ENCODE peak calls at places on chromosome 22, in six cellular contexts. One of them, this sample, is unnamed.

GRCh38 chr22:30285846-30286200 is 3.5 kb downstream of the CASTOR1 start:
- DNase-seq in brain microvascular endothelial cell: no peak
- DNase-seq in HCT116: no peak
- DNase-seq in osteocyte: no peak
- DNase-seq in cardiac muscle cell: no peak
- DNase-seq in mesothelial cell of epicardium: no peak
- DNase-seq in this sample: no peak

GRCh38 chr22:35258144-35258988 is 1.1 kb downstream of the HMGXB4 start:
- DNase-seq in brain microvascular endothelial cell: no peak
- DNase-seq in HCT116: no peak
- DNase-seq in osteocyte: no peak
- DNase-seq in cardiac muscle cell: peak
- DNase-seq in mesothelial cell of epicardium: no peak
- DNase-seq in this sample: no peak

GRCh38 chr22:43174941-43175531 is 11.9 kb downstream of the TTLL12 start:
- DNase-seq in brain microvascular endothelial cell: no peak
- DNase-seq in HCT116: no peak
- DNase-seq in osteocyte: no peak
- DNase-seq in cardiac muscle cell: no peak
- DNase-seq in mesothelial cell of epicardium: no peak
- DNase-seq in this sample: no peak

GRCh38 chr22:31943206-31943975 is 944 bp upstream of the YWHAH start:
- DNase-seq in brain microvascular endothelial cell: no peak
- DNase-seq in HCT116: no peak
- DNase-seq in osteocyte: no peak
- DNase-seq in cardiac muscle cell: no peak
- DNase-seq in mesothelial cell of epicardium: no peak
- DNase-seq in this sample: no peak

GRCh38 chr22:50525991-50526848 is 822 bp upstream of the SCO2 start:
- DNase-seq in brain microvascular endothelial cell: peak
- DNase-seq in HCT116: no peak
- DNase-seq in osteocyte: peak
- DNase-seq in cardiac muscle cell: peak
- DNase-seq in mesothelial cell of epicardium: peak
- DNase-seq in this sample: peak

GRCh38 chr22:19921544-19922081 is 20.0 kb upstream of the COMT start:
- DNase-seq in brain microvascular endothelial cell: no peak
- DNase-seq in HCT116: no peak
- DNase-seq in osteocyte: no peak
- DNase-seq in cardiac muscle cell: no peak
- DNase-seq in mesothelial cell of epicardium: no peak
- DNase-seq in this sample: peak

GRCh38 chr22:20141186-20142077 is 9.4 kb downstream of the CCDC188 start:
- DNase-seq in brain microvascular endothelial cell: peak
- DNase-seq in HCT116: no peak
- DNase-seq in osteocyte: no peak
- DNase-seq in cardiac muscle cell: no peak
- DNase-seq in mesothelial cell of epicardium: no peak
- DNase-seq in this sample: no peak

GRCh38 chr22:29811377-29811776 is 26.7 kb downstream of the ASCC2 start:
- DNase-seq in brain microvascular endothelial cell: no peak
- DNase-seq in HCT116: no peak
- DNase-seq in osteocyte: no peak
- DNase-seq in cardiac muscle cell: no peak
- DNase-seq in mesothelial cell of epicardium: no peak
- DNase-seq in this sample: no peak

GRCh38 chr22:44448271-44448780 is 49.7 kb downstream of the RTL6 start:
- DNase-seq in brain microvascular endothelial cell: peak
- DNase-seq in HCT116: no peak
- DNase-seq in osteocyte: peak
- DNase-seq in cardiac muscle cell: no peak
- DNase-seq in mesothelial cell of epicardium: no peak
- DNase-seq in this sample: no peak

GRCh38 chr22:43188829-43189545 is 2.1 kb upstream of the TTLL12 start:
- DNase-seq in brain microvascular endothelial cell: no peak
- DNase-seq in HCT116: no peak
- DNase-seq in osteocyte: no peak
- DNase-seq in cardiac muscle cell: no peak
- DNase-seq in mesothelial cell of epicardium: no peak
- DNase-seq in this sample: no peak

GRCh38 chr22:28260619-28261018 is 341.6 kb upstream of the PITPNB start:
- DNase-seq in brain microvascular endothelial cell: no peak
- DNase-seq in HCT116: no peak
- DNase-seq in osteocyte: no peak
- DNase-seq in cardiac muscle cell: no peak
- DNase-seq in mesothelial cell of epicardium: no peak
- DNase-seq in this sample: no peak

GRCh38 chr22:48744283-48744641 is 1083.4 kb downstream of the BRD1 start:
- DNase-seq in brain microvascular endothelial cell: no peak
- DNase-seq in HCT116: no peak
- DNase-seq in osteocyte: peak
- DNase-seq in cardiac muscle cell: no peak
- DNase-seq in mesothelial cell of epicardium: no peak
- DNase-seq in this sample: no peak

GRCh38 chr22:22527312-22527711 is 7.2 kb upstream of the ZNF280A start:
- DNase-seq in brain microvascular endothelial cell: no peak
- DNase-seq in HCT116: no peak
- DNase-seq in osteocyte: no peak
- DNase-seq in cardiac muscle cell: no peak
- DNase-seq in mesothelial cell of epicardium: no peak
- DNase-seq in this sample: no peak

GRCh38 chr22:35516723-35517122 is 23.9 kb upstream of the RASD2 start:
- DNase-seq in brain microvascular endothelial cell: no peak
- DNase-seq in HCT116: no peak
- DNase-seq in osteocyte: no peak
- DNase-seq in cardiac muscle cell: no peak
- DNase-seq in mesothelial cell of epicardium: no peak
- DNase-seq in this sample: no peak

DNA sequence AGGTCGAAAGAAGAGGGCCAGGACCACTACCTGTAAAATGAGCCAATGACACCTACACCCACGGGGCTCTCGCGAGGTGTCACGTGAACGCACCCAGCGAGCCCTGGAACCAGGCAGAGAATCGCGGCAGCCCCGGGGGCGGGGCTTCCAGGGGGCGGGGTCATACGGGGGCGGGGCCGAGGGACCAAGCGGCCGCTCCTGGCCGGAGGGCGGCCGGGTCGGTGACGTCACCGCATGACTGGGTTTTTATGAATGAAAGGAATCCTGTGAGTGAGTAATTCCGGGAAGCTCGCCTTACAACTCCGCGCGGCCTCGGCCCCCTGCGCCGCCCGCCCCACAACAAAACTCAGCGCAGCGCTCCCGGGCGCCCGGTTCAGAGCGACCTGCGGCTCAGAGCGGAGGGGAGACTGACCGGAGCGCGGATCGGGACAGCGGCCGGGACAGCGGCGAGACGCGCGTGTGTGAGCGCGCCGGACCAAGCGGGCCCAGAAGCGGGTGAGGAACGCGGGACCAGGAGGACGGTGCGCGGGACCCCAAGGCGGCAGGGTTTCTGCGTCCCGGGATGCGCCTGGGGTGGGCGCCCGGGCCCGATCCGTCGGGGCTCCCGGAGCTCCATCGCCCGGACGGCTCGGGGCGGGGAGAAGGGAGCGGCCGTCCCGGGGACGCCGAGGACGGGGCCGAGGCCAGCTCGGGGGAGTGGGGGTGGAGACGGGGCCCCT is at the start of gene MAFF:
- DNase-seq in brain microvascular endothelial cell: peak
- DNase-seq in HCT116: peak
- DNase-seq in osteocyte: peak
- DNase-seq in cardiac muscle cell: peak
- DNase-seq in mesothelial cell of epicardium: peak
- DNase-seq in this sample: peak
- TF ChIP-seq CTCF in brain microvascular endothelial cell: no peak
- TF ChIP-seq CTCF in HCT116: no peak
- TF ChIP-seq CTCF in osteocyte: no peak
- TF ChIP-seq CTCF in cardiac muscle cell: no peak
- TF ChIP-seq CTCF in mesothelial cell of epicardium: no peak
- TF ChIP-seq CTCF in this sample: no peak

DNA sequence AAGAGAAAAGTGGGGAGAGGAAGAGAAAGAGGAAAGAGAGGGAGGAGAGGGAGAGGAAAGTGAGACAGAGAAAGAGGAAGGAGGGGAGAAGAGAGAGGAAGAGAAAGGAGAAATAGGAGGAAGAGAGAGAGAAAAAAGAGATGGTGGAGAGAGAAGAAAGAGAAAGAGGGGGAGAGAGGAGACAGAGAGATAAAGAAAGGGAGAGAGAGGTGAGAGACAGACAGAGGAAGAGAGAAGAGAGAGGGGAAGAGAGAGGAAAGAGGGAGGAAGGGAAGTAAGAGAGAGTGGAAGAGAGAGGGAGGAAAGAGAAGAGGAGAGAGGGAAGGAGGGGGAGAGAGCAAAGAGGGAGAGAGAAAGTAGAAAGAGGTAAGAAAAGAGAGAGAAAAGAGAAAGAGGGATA is 9.4 kb upstream of the SEZ6L start:
- DNase-seq in brain microvascular endothelial cell: no peak
- DNase-seq in HCT116: no peak
- DNase-seq in osteocyte: no peak
- DNase-seq in cardiac muscle cell: no peak
- DNase-seq in mesothelial cell of epicardium: no peak
- DNase-seq in this sample: no peak
- TF ChIP-seq CTCF in brain microvascular endothelial cell: no peak
- TF ChIP-seq CTCF in HCT116: no peak
- TF ChIP-seq CTCF in osteocyte: no peak
- TF ChIP-seq CTCF in cardiac muscle cell: no peak
- TF ChIP-seq CTCF in mesothelial cell of epicardium: no peak
- TF ChIP-seq CTCF in this sample: no peak

GRCh38 chr22:25941365-25941960 is 199.5 kb downstream of the MYO18B start:
- DNase-seq in brain microvascular endothelial cell: no peak
- DNase-seq in HCT116: no peak
- DNase-seq in osteocyte: no peak
- DNase-seq in cardiac muscle cell: no peak
- DNase-seq in mesothelial cell of epicardium: no peak
- DNase-seq in this sample: no peak

GRCh38 chr22:25942989-25943411 is 201.0 kb downstream of the MYO18B start:
- DNase-seq in brain microvascular endothelial cell: no peak
- DNase-seq in HCT116: no peak
- DNase-seq in osteocyte: no peak
- DNase-seq in cardiac muscle cell: no peak
- DNase-seq in mesothelial cell of epicardium: no peak
- DNase-seq in this sample: no peak

GRCh38 chr22:25939384-25939783 is 197.4 kb downstream of the MYO18B start:
- DNase-seq in brain microvascular endothelial cell: no peak
- DNase-seq in HCT116: no peak
- DNase-seq in osteocyte: no peak
- DNase-seq in cardiac muscle cell: no peak
- DNase-seq in mesothelial cell of epicardium: no peak
- DNase-seq in this sample: no peak

GRCh38 chr22:25942126-25942988 is 200.4 kb downstream of the MYO18B start:
- DNase-seq in brain microvascular endothelial cell: no peak
- DNase-seq in HCT116: no peak
- DNase-seq in osteocyte: no peak
- DNase-seq in cardiac muscle cell: no peak
- DNase-seq in mesothelial cell of epicardium: no peak
- DNase-seq in this sample: no peak

DNA sequence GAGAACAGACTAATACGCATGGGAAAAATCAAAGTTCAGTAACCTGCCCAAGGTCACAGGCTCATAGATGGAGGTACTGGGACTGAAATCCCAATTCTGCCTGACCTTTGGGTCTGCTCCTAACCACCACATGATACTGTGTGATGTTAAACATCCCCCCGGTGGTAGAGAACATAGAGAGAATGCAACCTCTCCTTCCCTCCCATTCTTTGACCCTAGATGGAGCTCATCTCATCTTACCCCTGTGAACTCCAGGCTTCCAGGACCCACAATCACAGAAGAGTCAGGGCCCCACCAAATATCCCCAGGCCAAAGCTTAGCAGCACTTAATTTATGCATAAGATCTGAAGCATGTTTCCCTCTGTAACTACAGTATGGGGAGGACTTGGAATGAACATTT is 198.5 kb downstream of the MYO18B start:
- DNase-seq in brain microvascular endothelial cell: no peak
- DNase-seq in HCT116: no peak
- DNase-seq in osteocyte: no peak
- DNase-seq in cardiac muscle cell: no peak
- DNase-seq in mesothelial cell of epicardium: no peak
- DNase-seq in this sample: no peak
- TF ChIP-seq CTCF in brain microvascular endothelial cell: no peak
- TF ChIP-seq CTCF in HCT116: no peak
- TF ChIP-seq CTCF in osteocyte: no peak
- TF ChIP-seq CTCF in cardiac muscle cell: no peak
- TF ChIP-seq CTCF in mesothelial cell of epicardium: no peak
- TF ChIP-seq CTCF in this sample: no peak

DNA sequence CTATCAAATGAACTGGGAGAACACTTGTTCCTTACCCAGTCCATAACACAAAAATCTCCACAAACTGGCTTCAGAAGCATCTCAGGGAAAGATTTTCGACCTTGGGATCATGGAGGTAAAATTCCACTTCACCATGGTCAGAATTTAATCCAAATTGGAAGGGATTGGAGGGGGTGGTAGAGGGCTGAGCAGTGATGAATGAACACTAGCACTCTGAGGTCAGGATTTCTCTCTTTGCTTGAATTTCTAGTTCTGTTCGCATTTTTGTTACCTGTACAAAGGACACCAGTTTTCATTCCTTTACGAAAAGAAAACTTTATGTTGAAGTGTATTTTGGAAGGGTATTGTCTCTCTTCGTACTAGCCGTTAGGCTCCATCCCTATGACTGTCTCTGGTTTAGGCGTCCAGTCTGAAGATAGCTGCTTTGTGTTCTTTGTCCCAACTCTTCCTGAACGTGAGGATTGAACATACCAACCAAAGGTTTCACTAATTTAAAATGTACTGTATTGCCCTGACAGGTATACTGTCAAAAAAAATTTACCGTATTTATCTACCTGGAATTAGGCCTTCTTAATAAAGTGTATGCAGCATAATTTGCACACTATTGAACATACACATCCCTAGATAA is 749 bp downstream of the GRAP2 start:
- DNase-seq in brain microvascular endothelial cell: no peak
- DNase-seq in HCT116: no peak
- DNase-seq in osteocyte: no peak
- DNase-seq in cardiac muscle cell: no peak
- DNase-seq in mesothelial cell of epicardium: no peak
- DNase-seq in this sample: no peak
- TF ChIP-seq CTCF in brain microvascular endothelial cell: no peak
- TF ChIP-seq CTCF in HCT116: no peak
- TF ChIP-seq CTCF in osteocyte: no peak
- TF ChIP-seq CTCF in cardiac muscle cell: no peak
- TF ChIP-seq CTCF in mesothelial cell of epicardium: no peak
- TF ChIP-seq CTCF in this sample: no peak

This sample was measured in GM13976.